ENCODE peak calls at places on chromosomes 6 and 20, in five cellular contexts. L is HEK293T, K is H1, W is HepG2, S is GM12878. U is an unnamed sample.

GRCh38 chr6:75539136-75539535 is 45.5 kb upstream of the FILIP1 start:
- DNase-seq in L (no peak), W (no peak), S (no peak), K (no peak), U (no peak)

GRCh38 chr6:490251-491037 is 98.9 kb downstream of the IRF4 start:
- DNase-seq in W (no peak), L (no peak), S (peak; percentile 39), K (no peak), U (no peak)

GRCh38 chr6:42025066-42025789 is 25.1 kb upstream of the TAF8 start:
- DNase-seq in L (no peak), S (peak; percentile 82), W (no peak), K (no peak), U (no peak)

GRCh38 chr6:152976749-152977148 is 6.1 kb downstream of the FBXO5 start:
- DNase-seq in L (no peak), S (no peak), W (no peak), K (no peak), U (no peak)

GRCh38 chr6:163331245-163331644 is 83.3 kb upstream of the QKI start:
- DNase-seq in K (no peak), S (no peak), W (no peak), L (no peak), U (no peak)

GRCh38 chr6:110688661-110689268 is 126.5 kb downstream of the CDK19 start:
- DNase-seq in L (no peak), S (no peak), W (no peak), K (no peak), U (no peak)

GRCh38 chr6:3438190-3439167 is 18.4 kb downstream of the SLC22A23 start:
- DNase-seq in L (peak; percentile 71), K (no peak), S (no peak), W (peak; percentile 68), U (no peak)

GRCh38 chr6:83867527-83868161 is 8.2 kb downstream of the CYB5R4 start:
- DNase-seq in L (no peak), S (no peak), W (no peak), K (no peak), U (no peak)

GRCh38 chr6:101800598-101800997 is 407.1 kb downstream of the GRIK2 start:
- DNase-seq in W (no peak), L (no peak), S (no peak), K (no peak), U (no peak)

GRCh38 chr20:45500022-45500421 is 15.4 kb downstream of the SPINT3 start:
- DNase-seq in W (peak; percentile 27), K (no peak), S (no peak), L (no peak), U (no peak)

GRCh38 chr6:53250137-53250760 is 98.5 kb downstream of the ELOVL5 start:
- DNase-seq in K (no peak), L (no peak), S (no peak), W (no peak), U (no peak)

GRCh38 chr6:11271637-11272036 is 39.2 kb upstream of the NEDD9 start:
- DNase-seq in L (no peak), K (no peak), S (no peak), W (no peak), U (no peak)

DNA sequence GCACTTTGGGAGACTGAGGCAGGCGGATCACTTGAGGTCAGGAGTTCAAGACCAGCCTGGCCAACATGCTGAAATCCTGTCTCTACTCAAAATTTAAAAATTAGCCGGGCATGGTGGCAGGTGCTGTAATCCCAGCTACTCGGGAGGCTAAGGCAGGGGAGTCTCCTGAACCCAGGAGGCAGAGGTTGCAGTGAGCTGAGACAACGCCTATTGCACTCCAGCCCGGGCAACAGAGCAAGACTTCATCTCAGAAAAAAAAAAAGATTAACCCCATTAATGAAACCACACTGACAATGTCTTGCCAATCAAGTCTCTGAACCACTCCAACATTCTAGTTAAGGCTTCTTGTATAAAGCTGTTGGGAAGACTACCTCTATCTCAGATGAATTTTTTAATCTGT is 4.0 kb downstream of the PREP start:
- DNase-seq in K (no peak), S (no peak), L (no peak), W (no peak), U (no peak)
- TF ChIP-seq SUZ12 in K (no peak), S (no peak), L (no peak), W (no peak), U (no peak)

DNA sequence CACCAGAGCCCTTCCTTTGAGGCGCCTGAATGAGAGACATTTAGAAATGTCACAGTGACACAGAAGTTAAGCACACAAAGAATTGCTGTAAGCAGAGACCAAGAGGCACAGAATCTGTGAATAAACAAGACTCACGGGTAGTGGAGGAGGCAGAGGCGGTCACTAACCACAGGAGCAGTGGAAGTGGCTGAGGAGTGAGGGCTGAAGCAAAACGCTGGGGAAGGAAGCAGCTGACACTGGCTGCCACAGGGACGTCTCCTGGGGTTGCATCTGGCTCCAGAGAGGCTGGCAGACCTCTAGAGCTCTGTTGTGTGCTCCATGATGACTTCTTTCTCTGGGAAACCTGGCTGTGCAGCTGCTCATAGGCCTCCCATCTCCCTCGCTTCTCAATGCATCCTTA is 65.0 kb upstream of the SLC2A12 start:
- DNase-seq in L (no peak), K (no peak), S (no peak), W (no peak), U (no peak)
- TF ChIP-seq SUZ12 in L (no peak), K (no peak), S (no peak), W (no peak), U (no peak)

DNA sequence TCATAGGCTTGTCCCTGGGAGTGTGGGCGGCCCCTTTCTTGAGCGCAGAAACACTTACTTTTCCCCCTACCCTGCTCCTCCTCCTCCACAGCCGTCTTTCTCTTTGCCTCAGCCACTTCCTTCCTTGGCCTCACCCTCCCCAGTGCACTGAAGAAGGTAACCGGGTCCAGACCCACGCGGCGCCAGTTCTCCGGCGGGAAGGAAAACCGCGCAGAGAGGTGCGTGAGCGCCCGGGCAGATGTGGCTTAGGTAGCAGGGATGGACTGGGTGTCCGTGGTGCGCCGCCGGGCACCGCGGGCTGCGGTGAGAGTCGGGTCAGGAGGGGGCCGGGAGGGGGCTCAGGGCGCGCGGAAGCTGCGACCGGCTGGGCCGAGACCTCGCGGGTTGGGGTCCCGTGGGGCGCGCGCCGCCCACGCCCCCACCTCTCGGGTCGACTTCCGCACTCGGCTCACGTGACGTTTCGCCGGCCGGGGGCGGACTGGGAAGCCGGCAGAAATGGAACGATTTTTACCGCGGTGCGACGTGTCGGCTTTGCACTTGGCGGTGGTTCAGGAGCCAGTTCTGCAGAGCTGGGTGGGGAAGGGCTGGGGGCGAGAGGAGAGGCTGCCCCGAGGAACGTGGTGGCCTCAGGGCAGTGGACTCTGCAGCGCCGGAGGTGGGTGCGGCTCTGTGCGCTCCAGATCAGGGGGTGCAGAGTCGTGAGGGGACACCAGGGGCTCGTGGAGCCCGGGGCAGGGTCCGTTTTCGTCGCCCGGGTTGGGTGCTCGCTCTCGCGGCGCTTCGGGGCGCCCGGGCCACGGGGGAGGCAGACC is at the start of gene ABRACL:
- DNase-seq in W (no peak), L (peak; percentile 78), S (peak; percentile 45), K (peak; percentile 76), U (no peak)
- TF ChIP-seq SUZ12 in W (no peak), L (no peak), S (no peak), K (no peak), U (no peak)

DNA sequence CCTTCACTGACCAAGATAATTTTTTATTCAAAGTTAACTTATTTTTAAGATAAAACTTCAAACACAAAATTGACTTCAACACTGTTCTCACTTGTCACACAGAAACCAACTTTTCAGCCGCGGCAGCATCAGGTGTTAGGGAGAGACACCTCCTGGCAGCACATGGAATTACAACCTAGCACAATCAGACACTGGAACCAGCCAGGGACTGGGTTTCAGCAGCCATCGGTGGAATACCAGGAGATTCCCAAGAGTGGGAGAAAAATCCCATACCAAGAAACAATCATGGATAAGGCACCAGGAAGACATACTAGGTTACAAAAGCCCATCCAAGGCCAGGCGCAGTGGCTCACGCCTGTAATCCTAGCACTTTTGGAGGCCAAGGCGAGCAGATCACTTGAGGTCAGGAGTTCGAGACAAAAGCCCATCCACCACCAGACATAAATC is 70.0 kb downstream of the SNX5 start:
- DNase-seq in K (peak; percentile 81), S (no peak), W (peak; percentile 80), L (peak; percentile 75), U (peak; percentile 36)
- TF ChIP-seq SUZ12 in K (no peak), S (no peak), W (no peak), L (no peak), U (no peak)

GRCh38 chr6:38079537-38079936 is 260.0 kb downstream of the ZFAND3 start:
- DNase-seq in W (no peak), K (no peak), S (no peak), L (no peak), U (no peak)
- TF ChIP-seq SUZ12 in W (no peak), K (no peak), S (no peak), L (no peak), U (no peak)

GRCh38 chr6:149045404-149045803 is 272.1 kb upstream of the TAB2 start:
- DNase-seq in L (no peak), W (peak; percentile 33), S (no peak), K (no peak), U (no peak)
- TF ChIP-seq SUZ12 in L (no peak), W (no peak), S (no peak), K (no peak), U (no peak)

GRCh38 chr6:30073489-30074240 is 1.9 kb downstream of the RNF39 start:
- DNase-seq in S (no peak), K (no peak), W (no peak), L (no peak), U (no peak)
- TF ChIP-seq SUZ12 in S (no peak), K (no peak), W (no peak), L (no peak), U (no peak)

DNA sequence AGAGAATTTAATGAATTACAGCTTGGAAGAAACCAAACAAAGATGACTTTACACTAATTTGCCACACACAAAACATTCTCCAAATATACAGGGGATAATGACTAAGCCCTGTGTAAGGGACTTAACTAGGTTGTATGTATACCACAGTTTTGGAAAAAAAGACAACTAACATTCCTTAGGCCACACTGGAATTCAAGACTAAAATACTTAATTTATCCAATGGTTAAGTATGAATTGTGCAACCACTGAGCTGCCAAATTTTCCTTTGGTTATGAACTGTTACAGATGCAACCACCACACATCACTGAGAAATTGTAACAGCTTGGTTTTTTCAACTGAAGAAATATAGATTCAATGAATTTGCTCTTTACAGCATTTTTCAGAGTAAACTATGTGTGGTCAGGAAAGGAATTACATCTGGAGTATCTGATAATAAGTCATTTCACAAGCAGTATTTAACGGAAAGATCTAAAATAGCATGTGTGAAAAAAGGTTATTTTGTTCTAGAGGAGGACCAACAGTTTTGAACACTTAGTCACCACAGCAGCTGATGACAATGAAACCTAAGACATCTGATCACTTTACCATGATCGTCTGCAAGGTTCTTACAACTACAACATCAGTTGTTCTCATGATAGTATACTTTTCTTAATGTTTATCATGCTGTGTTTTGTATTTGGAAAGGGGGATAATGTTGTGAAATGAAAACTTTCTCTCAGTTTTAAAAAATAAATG is 318.8 kb downstream of the BCKDHB start:
- DNase-seq in L (no peak), W (no peak), K (no peak), S (no peak), U (no peak)
- TF ChIP-seq SUZ12 in L (no peak), W (no peak), K (no peak), S (no peak), U (no peak)

DNA sequence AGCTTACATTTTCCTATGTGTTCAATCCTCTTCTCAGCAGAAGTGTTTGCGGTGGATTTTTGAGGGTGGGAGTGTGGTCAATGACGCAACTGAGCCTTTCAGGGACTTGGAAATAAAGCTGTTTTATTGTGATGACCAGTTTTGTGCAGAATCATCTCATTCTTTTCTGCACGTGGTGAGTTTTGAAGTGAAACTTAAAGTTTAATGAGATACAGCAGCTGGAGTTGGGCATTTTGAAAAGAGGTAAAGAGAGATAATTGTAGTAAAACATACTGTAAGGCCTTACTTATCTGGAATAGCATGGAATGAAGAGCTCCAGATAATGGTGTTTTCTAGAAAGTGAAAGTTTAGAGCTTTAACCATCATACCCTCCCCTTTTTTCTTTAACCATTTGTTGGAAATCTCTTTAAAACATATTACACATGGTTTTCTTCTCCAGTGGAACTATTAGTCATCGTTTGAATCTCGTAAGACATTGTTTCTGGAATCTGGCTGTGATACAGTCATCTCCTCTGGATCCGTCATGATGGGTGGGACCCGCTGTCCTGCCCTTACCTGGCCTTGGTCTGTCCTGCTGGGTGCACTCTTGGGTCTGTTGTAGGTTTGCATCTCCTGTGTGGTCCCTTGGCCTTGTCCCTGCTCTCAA is 29.6 kb downstream of the UST start:
- DNase-seq in S (no peak), K (no peak), W (no peak), L (no peak), U (no peak)
- TF ChIP-seq SUZ12 in S (no peak), K (no peak), W (no peak), L (no peak), U (no peak)